ENCODE peak calls at places on chromosome 14, in seven cellular contexts. Z is tibial nerve, X is ovary, D is fibroblast of mammary gland, H is HCT116, R is endothelial cell, Y is fibroblast of pulmonary artery. F is an unnamed sample.

GRCh38 chr14:47710581-47710980 is 35.2 kb upstream of the MDGA2 start:
- DNase-seq in H (no peak), Z (no peak), D (no peak), Y (no peak), X (no peak), R (no peak), F (no peak)

GRCh38 chr14:65354131-65354530 is 58.4 kb upstream of the FUT8 start:
- DNase-seq in D (no peak), H (no peak), X (no peak), R (no peak), Y (no peak), Z (no peak), F (no peak)

GRCh38 chr14:71923471-71923870 is 8.8 kb upstream of the RGS6 start:
- DNase-seq in R (no peak), X (no peak), H (no peak), Z (no peak), D (no peak), Y (no peak), F (no peak)

GRCh38 chr14:104183796-104184195 is 45.4 kb downstream of the KIF26A start:
- DNase-seq in Z (no peak), Y (no peak), D (no peak), H (no peak), X (no peak), R (no peak), F (no peak)

GRCh38 chr14:76724827-76725550 is 36.3 kb upstream of the VASH1 start:
- DNase-seq in D (no peak), Z (no peak), R (no peak), H (no peak), X (no peak), Y (no peak), F (no peak)

GRCh38 chr14:69464829-69465228 is 19.7 kb upstream of the PLEKHD1 start:
- DNase-seq in R (no peak), X (no peak), Y (peak; percentile 80), H (no peak), Z (no peak), D (peak; percentile 80), F (no peak)

GRCh38 chr14:37196604-37197420 is 925 bp upstream of the MIPOL1 start:
- DNase-seq in Y (no peak), D (peak; percentile 42), Z (no peak), R (no peak), H (no peak), X (peak; percentile 23), F (no peak)

GRCh38 chr14:35155962-35156361 is 33.6 kb downstream of the PRORP start:
- DNase-seq in H (no peak), Y (peak; percentile 77), D (peak; percentile 28), Z (no peak), R (no peak), X (no peak), F (no peak)

GRCh38 chr14:54562334-54562733 is 4.6 kb upstream of the SAMD4A start:
- DNase-seq in H (no peak), D (no peak), Z (no peak), X (no peak), R (no peak), Y (no peak), F (no peak)

GRCh38 chr14:31927348-31927826 is 149.7 kb upstream of the ARHGAP5 start:
- DNase-seq in D (peak; percentile 96), X (peak; percentile 36), H (no peak), Z (no peak), Y (peak; percentile 89), R (no peak), F (no peak)

GRCh38 chr14:70357985-70358384 is 1.5 kb downstream of the COX16 start:
- DNase-seq in Z (no peak), Y (no peak), X (no peak), R (no peak), D (no peak), H (no peak), F (no peak)

GRCh38 chr14:61140872-61141271 is 140.3 kb downstream of the TMEM30B start:
- DNase-seq in Y (peak; percentile 63), X (no peak), D (peak; percentile 96), R (no peak), Z (no peak), H (peak; percentile 29), F (no peak)

GRCh38 chr14:32251530-32251929 is 48.5 kb upstream of the RNU6-8 start:
- DNase-seq in D (no peak), X (no peak), H (no peak), Y (no peak), R (no peak), Z (no peak), F (no peak)

GRCh38 chr14:99730876-99731351 is 46.8 kb downstream of the CYP46A1 start:
- DNase-seq in H (no peak), R (no peak), D (no peak), Z (peak; percentile 12), X (peak; percentile 24), Y (no peak), F (no peak)

GRCh38 chr14:98466807-98467206 is 805.2 kb downstream of the BCL11B start:
- DNase-seq in R (no peak), Y (no peak), D (no peak), Z (no peak), X (no peak), H (no peak), F (no peak)

GRCh38 chr14:101624579-101624978 is 63.3 kb downstream of the DIO3 start:
- DNase-seq in Z (no peak), R (no peak), H (no peak), D (no peak), Y (peak; percentile 4), X (no peak), F (no peak)

GRCh38 chr14:102885686-102886447 is 36.6 kb upstream of the AMN start:
- DNase-seq in Y (no peak), Z (no peak), R (no peak), X (no peak), D (no peak), H (no peak), F (no peak)

GRCh38 chr14:94548999-94549985 is 11.9 kb upstream of the SERPINA4 start:
- DNase-seq in Z (peak; percentile 39), D (peak; percentile 49), H (peak; percentile 28), X (peak; percentile 78), R (peak; percentile 82), Y (peak; percentile 70), F (peak; percentile 84)
- TF ChIP-seq CTCF in Z (peak; percentile 84), D (peak; percentile 73), H (peak; percentile 89), X (peak; percentile 77), R (peak; percentile 97), Y (peak; percentile 77), F (peak; percentile 97)

GRCh38 chr14:59482471-59483331 is 1.5 kb downstream of the L3HYPDH start:
- DNase-seq in X (peak; percentile 53), R (no peak), D (peak; percentile 93), Z (no peak), H (peak; percentile 60), Y (peak; percentile 90), F (no peak)
- TF ChIP-seq CTCF in X (no peak), R (no peak), D (no peak), Z (no peak), H (no peak), Y (no peak), F (no peak)

GRCh38 chr14:73785834-73786631 is 65.6 kb upstream of the PTGR2 start:
- DNase-seq in X (peak; percentile 75), Y (peak; percentile 97), D (peak; percentile 96), Z (peak; percentile 68), R (peak; percentile 69), H (peak; percentile 46), F (peak; percentile 77)
- TF ChIP-seq CTCF in X (peak; percentile 22), Y (peak; percentile 26), D (peak; percentile 19), Z (no peak), R (no peak), H (peak; percentile 2), F (peak; percentile 63)

GRCh38 chr14:20743556-20743955 is 2.1 kb upstream of the EDDM3A start:
- DNase-seq in D (no peak), H (no peak), Z (no peak), Y (no peak), R (no peak), X (no peak), F (no peak)
- TF ChIP-seq CTCF in D (no peak), H (no peak), Z (no peak), Y (no peak), R (no peak), X (no peak), F (no peak)

GRCh38 chr14:88551094-88551870 is 3.5 kb downstream of the PTPN21 start:
- DNase-seq in D (peak; percentile 85), Z (peak; percentile 48), H (peak; percentile 58), Y (peak; percentile 90), X (peak; percentile 82), R (peak; percentile 77), F (peak; percentile 83)
- TF ChIP-seq CTCF in D (peak; percentile 21), Z (no peak), H (no peak), Y (peak; percentile 20), X (peak; percentile 49), R (no peak), F (peak; percentile 50)

GRCh38 chr14:23565626-23566025 is 2.0 kb downstream of the AP1G2 start:
- DNase-seq in Y (no peak), H (no peak), Z (no peak), D (no peak), R (no peak), X (peak; percentile 34), F (no peak)
- TF ChIP-seq CTCF in Y (no peak), H (no peak), Z (no peak), D (no peak), R (no peak), X (no peak), F (no peak)

GRCh38 chr14:56650977-56651376 is 71.4 kb downstream of the TMEM260 start:
- DNase-seq in Z (no peak), X (no peak), Y (no peak), D (no peak), H (no peak), R (no peak), F (no peak)

GRCh38 chr14:56648508-56649301 is 69.1 kb downstream of the TMEM260 start:
- DNase-seq in H (no peak), R (no peak), D (no peak), Z (no peak), X (no peak), Y (no peak), F (no peak)

GRCh38 chr14:56650075-56650474 is 70.5 kb downstream of the TMEM260 start:
- DNase-seq in X (no peak), Z (peak; percentile 14), D (no peak), H (no peak), Y (no peak), R (no peak), F (no peak)
- TF ChIP-seq CTCF in X (no peak), Z (no peak), D (no peak), H (no peak), Y (no peak), R (no peak), F (no peak)

GRCh38 chr14:30681752-30682355 is 59.7 kb downstream of the SCFD1 start:
- DNase-seq in X (no peak), H (peak; percentile 27), D (peak; percentile 25), Z (no peak), R (no peak), Y (peak; percentile 29), F (no peak)
- TF ChIP-seq CTCF in X (no peak), H (peak; percentile 64), D (peak; percentile 54), Z (peak; percentile 10), R (peak; percentile 38), Y (peak; percentile 54), F (peak; percentile 68)

GRCh38 chr14:52015411-52016030 is 26.2 kb downstream of the RTRAF start:
- DNase-seq in H (peak; percentile 19), Z (no peak), D (no peak), X (no peak), Y (no peak), R (peak; percentile 54), F (no peak)
- TF ChIP-seq CTCF in H (peak; percentile 58), Z (peak; percentile 31), D (peak; percentile 52), X (no peak), Y (peak; percentile 57), R (peak; percentile 14), F (peak; percentile 59)

GRCh38 chr14:63666326-63666725 is 24.7 kb upstream of the WDR89 start:
- DNase-seq in X (no peak), Y (no peak), H (no peak), R (no peak), Z (no peak), D (no peak), F (no peak)
- TF ChIP-seq CTCF in X (no peak), Y (no peak), H (no peak), R (no peak), Z (no peak), D (no peak), F (no peak)

F was measured in type B pancreatic cell.